ENCODE peak calls at places on chromosomes 1 and 21, in four cellular contexts. One of them, this sample, is unnamed.

GRCh38 chr1:89945852-89946476 is 48.9 kb upstream of the ZNF326 start:
- DNase-seq in H1: no peak
- DNase-seq in GM12878: peak
- DNase-seq in K562: no peak
- DNase-seq in this sample: no peak

GRCh38 chr1:44380666-44381177 is 24.3 kb upstream of the RNF220 start:
- DNase-seq in H1: no peak
- DNase-seq in GM12878: no peak
- DNase-seq in K562: no peak
- DNase-seq in this sample: no peak

GRCh38 chr21:30480145-30480544 is at the start of gene KRTAP19-1:
- DNase-seq in K562: no peak
- DNase-seq in GM12878: no peak
- DNase-seq in H1: no peak
- DNase-seq in this sample: no peak

GRCh38 chr1:117570988-117571409 is 34.8 kb upstream of the TENT5C start:
- DNase-seq in GM12878: no peak
- DNase-seq in K562: no peak
- DNase-seq in H1: peak
- DNase-seq in this sample: no peak

GRCh38 chr1:113058861-113059441 is 14.0 kb upstream of the LRIG2 start:
- DNase-seq in H1: no peak
- DNase-seq in GM12878: no peak
- DNase-seq in K562: peak
- DNase-seq in this sample: no peak

GRCh38 chr1:101511501-101511900 is 274.7 kb downstream of the S1PR1 start:
- DNase-seq in H1: no peak
- DNase-seq in K562: no peak
- DNase-seq in GM12878: no peak
- DNase-seq in this sample: no peak

GRCh38 chr1:202812176-202813026 is 1.6 kb downstream of the PCAT6 start:
- DNase-seq in H1: peak
- DNase-seq in GM12878: no peak
- DNase-seq in K562: no peak
- DNase-seq in this sample: peak

GRCh38 chr1:56376188-56376984 is 203.0 kb downstream of the PLPP3 start:
- DNase-seq in K562: no peak
- DNase-seq in H1: peak
- DNase-seq in GM12878: no peak
- DNase-seq in this sample: no peak

GRCh38 chr1:62513013-62513412 is 76.2 kb downstream of the USP1 start:
- DNase-seq in GM12878: no peak
- DNase-seq in K562: no peak
- DNase-seq in H1: no peak
- DNase-seq in this sample: no peak

GRCh38 chr1:23801338-23801748 is 789 bp upstream of the GALE start:
- DNase-seq in H1: no peak
- DNase-seq in K562: no peak
- DNase-seq in GM12878: no peak
- DNase-seq in this sample: no peak

GRCh38 chr1:205237526-205238484 is 10.1 kb downstream of the TMCC2 start:
- DNase-seq in H1: no peak
- DNase-seq in GM12878: no peak
- DNase-seq in K562: peak
- DNase-seq in this sample: no peak

GRCh38 chr1:209642817-209643216 is 9.4 kb downstream of the LAMB3 start:
- DNase-seq in K562: no peak
- DNase-seq in GM12878: no peak
- DNase-seq in H1: no peak
- DNase-seq in this sample: no peak

GRCh38 chr21:29938968-29939858 is 583 bp downstream of the GRIK1 start:
- DNase-seq in GM12878: no peak
- DNase-seq in K562: no peak
- DNase-seq in H1: peak
- DNase-seq in this sample: no peak

GRCh38 chr1:185279571-185279970 is 37.5 kb downstream of the IVNS1ABP start:
- DNase-seq in K562: no peak
- DNase-seq in H1: no peak
- DNase-seq in GM12878: no peak
- DNase-seq in this sample: no peak

GRCh38 chr1:5798151-5798730 is 194.0 kb downstream of the NPHP4 start:
- DNase-seq in H1: peak
- DNase-seq in GM12878: no peak
- DNase-seq in K562: no peak
- DNase-seq in this sample: peak

GRCh38 chr1:196001188-196001587 is 607.1 kb downstream of the KCNT2 start:
- DNase-seq in K562: no peak
- DNase-seq in GM12878: no peak
- DNase-seq in H1: no peak
- DNase-seq in this sample: no peak

GRCh38 chr1:174426153-174426552 is 21.6 kb upstream of the GPR52 start:
- DNase-seq in K562: no peak
- DNase-seq in H1: no peak
- DNase-seq in GM12878: no peak
- DNase-seq in this sample: no peak

GRCh38 chr1:177848577-177848976 is 121.3 kb downstream of the SEC16B start:
- DNase-seq in K562: no peak
- DNase-seq in GM12878: no peak
- DNase-seq in H1: no peak
- DNase-seq in this sample: no peak

GRCh38 chr1:222749927-222750326 is 12.9 kb downstream of the FAM177B start:
- DNase-seq in K562: peak
- DNase-seq in GM12878: no peak
- DNase-seq in H1: no peak
- DNase-seq in this sample: no peak

GRCh38 chr1:54936791-54937190 is 43.6 kb upstream of the TMEM61 start:
- DNase-seq in H1: no peak
- DNase-seq in GM12878: no peak
- DNase-seq in K562: no peak
- DNase-seq in this sample: no peak

GRCh38 chr1:54937469-54937868 is 43.0 kb upstream of the TMEM61 start:
- DNase-seq in K562: no peak
- DNase-seq in GM12878: no peak
- DNase-seq in H1: no peak
- DNase-seq in this sample: no peak

GRCh38 chr1:54942976-54943375 is 37.5 kb upstream of the TMEM61 start:
- DNase-seq in H1: no peak
- DNase-seq in K562: no peak
- DNase-seq in GM12878: no peak
- DNase-seq in this sample: no peak

GRCh38 chr1:54944610-54945392 is 35.6 kb upstream of the TMEM61 start:
- DNase-seq in H1: peak
- DNase-seq in GM12878: peak
- DNase-seq in K562: peak
- DNase-seq in this sample: peak

DNA sequence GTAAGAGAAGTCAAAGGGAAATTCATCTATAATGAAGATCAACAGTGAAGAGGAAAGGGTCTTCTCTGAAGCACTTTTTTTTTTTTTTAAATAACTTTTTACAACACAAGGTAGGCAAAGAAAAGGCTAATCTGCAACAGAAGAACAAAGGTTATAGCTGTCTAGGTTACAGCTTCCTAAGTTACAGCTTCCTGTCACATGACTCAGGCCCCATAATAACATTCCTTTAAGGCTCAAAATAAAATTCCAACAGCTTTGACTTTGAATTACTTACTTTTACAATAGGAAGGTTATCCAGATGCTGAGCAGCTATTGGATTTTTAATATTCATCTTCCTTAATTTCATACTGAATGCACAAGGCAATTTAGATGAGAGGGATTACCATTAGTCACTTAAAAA is 40.4 kb upstream of the TMEM61 start:
- DNase-seq in H1: no peak
- DNase-seq in K562: no peak
- DNase-seq in GM12878: no peak
- DNase-seq in this sample: no peak
- TF ChIP-seq CBX5 in H1: no peak
- TF ChIP-seq CBX5 in K562: no peak
- TF ChIP-seq CBX5 in GM12878: no peak
- TF ChIP-seq CBX5 in this sample: no peak

GRCh38 chr1:168821434-168821833 is 92.4 kb upstream of the DPT start:
- DNase-seq in H1: no peak
- DNase-seq in GM12878: no peak
- DNase-seq in K562: no peak
- DNase-seq in this sample: no peak
- TF ChIP-seq CBX5 in H1: no peak
- TF ChIP-seq CBX5 in GM12878: no peak
- TF ChIP-seq CBX5 in K562: no peak
- TF ChIP-seq CBX5 in this sample: no peak

GRCh38 chr1:236018885-236019453 is 45.9 kb downstream of the NID1 start:
- DNase-seq in H1: no peak
- DNase-seq in GM12878: no peak
- DNase-seq in K562: no peak
- DNase-seq in this sample: no peak
- TF ChIP-seq CBX5 in H1: no peak
- TF ChIP-seq CBX5 in GM12878: no peak
- TF ChIP-seq CBX5 in K562: no peak
- TF ChIP-seq CBX5 in this sample: no peak

DNA sequence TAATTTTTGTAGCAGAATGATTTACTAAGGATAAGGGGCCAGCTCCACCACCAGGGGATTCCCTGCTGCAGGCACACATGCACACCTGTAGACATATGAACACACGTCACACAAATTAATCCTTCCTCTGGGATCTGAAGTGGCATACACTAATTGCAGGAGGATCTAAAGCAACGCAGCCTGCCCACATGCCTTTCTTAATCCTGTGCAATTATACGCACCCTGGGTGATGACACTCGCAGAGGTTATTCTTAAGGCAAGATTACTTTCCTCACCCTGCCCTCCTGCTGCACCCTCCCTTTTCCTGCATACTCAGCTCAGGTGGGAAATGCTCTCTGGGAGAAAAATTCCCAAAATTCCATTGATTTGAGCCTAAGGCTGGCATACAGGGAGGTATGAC is 7.5 kb upstream of the LORICRIN start:
- DNase-seq in K562: no peak
- DNase-seq in GM12878: no peak
- DNase-seq in H1: no peak
- DNase-seq in this sample: no peak
- TF ChIP-seq CBX5 in K562: no peak
- TF ChIP-seq CBX5 in GM12878: no peak
- TF ChIP-seq CBX5 in H1: no peak
- TF ChIP-seq CBX5 in this sample: no peak

GRCh38 chr1:109793486-109794318 is 30.0 kb upstream of the EPS8L3 start:
- DNase-seq in H1: no peak
- DNase-seq in K562: peak
- DNase-seq in GM12878: no peak
- DNase-seq in this sample: no peak
- TF ChIP-seq CBX5 in H1: no peak
- TF ChIP-seq CBX5 in K562: no peak
- TF ChIP-seq CBX5 in GM12878: no peak
- TF ChIP-seq CBX5 in this sample: no peak

This sample was measured in HepG2.